ENCODE peak calls at places on chromosomes 6 and 20, in nine cellular contexts. I is AG04450, P is brain microvascular endothelial cell, D is pancreas, N is hepatocyte, V is adrenal gland, A is A549, E is stomach, F is Panc1. O is an unnamed sample.

GRCh38 chr6:133549252-133549925 is 308.2 kb downstream of the EYA4 start:
- DNase-seq in N (no peak), V (no peak), P (no peak), E (no peak), A (no peak), I (no peak), D (no peak), F (no peak), O (no peak)

GRCh38 chr20:56630506-56631317 is 1.6 kb downstream of the TFAP2C start:
- DNase-seq in D (no peak), V (no peak), N (peak; percentile 39), E (no peak), F (no peak), P (no peak), A (no peak), I (no peak), O (no peak)

GRCh38 chr20:47358672-47359532 is 2.4 kb upstream of the ZMYND8 start:
- DNase-seq in F (peak; percentile 64), I (no peak), A (peak; percentile 32), D (peak; percentile 92), N (peak; percentile 92), E (peak; percentile 91), P (peak; percentile 95), V (peak; percentile 95), O (peak; percentile 43)

GRCh38 chr6:122803056-122803695 is 14.1 kb downstream of the SMPDL3A start:
- DNase-seq in D (no peak), F (no peak), I (peak; percentile 79), V (peak; percentile 16), N (no peak), A (no peak), P (peak; percentile 16), E (no peak), O (no peak)

GRCh38 chr6:33744895-33745546 is 1.7 kb downstream of the IP6K3 start:
- DNase-seq in V (no peak), A (no peak), N (peak; percentile 73), D (no peak), I (no peak), E (no peak), F (no peak), P (no peak), O (no peak)

GRCh38 chr6:7050911-7051779 is 56.6 kb upstream of the RREB1 start:
- DNase-seq in P (peak; percentile 82), E (peak; percentile 75), D (peak; percentile 56), F (no peak), N (peak; percentile 82), I (peak; percentile 45), A (no peak), V (peak; percentile 62), O (no peak)

GRCh38 chr6:50600280-50600679 is 113.0 kb upstream of the TFAP2D start:
- DNase-seq in D (no peak), F (no peak), A (no peak), E (no peak), P (no peak), V (no peak), N (no peak), I (no peak), O (no peak)

GRCh38 chr20:36827541-36828279 is 48.2 kb upstream of the TLDC2 start:
- DNase-seq in V (peak; percentile 88), D (no peak), E (no peak), N (no peak), F (no peak), P (no peak), I (no peak), A (no peak), O (no peak)

GRCh38 chr6:30727920-30728605 is 7.9 kb downstream of the TUBB start:
- DNase-seq in P (no peak), I (no peak), N (peak; percentile 59), F (no peak), V (peak; percentile 50), E (no peak), A (no peak), D (no peak), O (no peak)

GRCh38 chr6:157224957-157225574 is 98.3 kb downstream of the TMEM242 start:
- DNase-seq in P (no peak), N (no peak), A (no peak), V (no peak), F (no peak), D (no peak), I (no peak), E (no peak), O (no peak)

GRCh38 chr6:20331625-20332024 is 70.1 kb upstream of the E2F3 start:
- DNase-seq in E (no peak), D (no peak), I (no peak), V (no peak), F (no peak), P (no peak), N (no peak), A (no peak), O (no peak)

GRCh38 chr6:7176208-7176607 is 68.4 kb downstream of the RREB1 start:
- DNase-seq in I (no peak), A (no peak), V (no peak), N (no peak), D (no peak), F (no peak), P (no peak), E (no peak), O (no peak)

GRCh38 chr6:97790926-97791590 is 508.0 kb upstream of the MMS22L start:
- DNase-seq in D (no peak), A (no peak), I (no peak), N (no peak), V (no peak), E (no peak), F (no peak), P (no peak), O (no peak)

GRCh38 chr20:7637184-7637583 is 303.1 kb downstream of the HAO1 start:
- DNase-seq in A (no peak), P (peak; percentile 5), D (no peak), I (no peak), N (no peak), E (no peak), F (no peak), V (no peak), O (no peak)

GRCh38 chr20:63134201-63134612 is 81.7 kb downstream of the YTHDF1 start:
- DNase-seq in P (no peak), V (no peak), N (no peak), F (no peak), I (no peak), E (no peak), A (no peak), D (no peak), O (peak; percentile 21)

GRCh38 chr6:106997392-106998257 is 23.1 kb upstream of the CD24 start:
- DNase-seq in N (peak; percentile 76), F (peak; percentile 42), P (peak; percentile 8), E (peak; percentile 53), I (peak; percentile 23), V (peak; percentile 65), D (peak; percentile 47), A (peak; percentile 49), O (no peak)

GRCh38 chr20:58636983-58637421 is 14.1 kb upstream of the STX16 start:
- DNase-seq in E (no peak), N (no peak), A (no peak), V (no peak), F (no peak), D (no peak), P (no peak), I (no peak), O (no peak)

GRCh38 chr6:79712616-79713015 is 81.5 kb downstream of the SH3BGRL2 start:
- DNase-seq in N (no peak), D (no peak), E (no peak), I (no peak), V (no peak), A (no peak), P (no peak), F (no peak), O (no peak)

GRCh38 chr6:19830171-19830570 is 7.0 kb upstream of the ID4 start:
- DNase-seq in N (peak; percentile 34), E (no peak), D (no peak), I (no peak), F (no peak), A (no peak), V (no peak), P (peak; percentile 65), O (no peak)

GRCh38 chr6:113457751-113458150 is 399.4 kb upstream of the MARCKS start:
- DNase-seq in N (no peak), V (no peak), I (no peak), D (no peak), P (no peak), A (no peak), F (no peak), E (no peak), O (no peak)

GRCh38 chr20:3479759-3480615 is 9.2 kb downstream of the ATRN start:
- DNase-seq in F (no peak), A (no peak), N (no peak), E (no peak), D (no peak), P (no peak), I (no peak), V (no peak), O (no peak)
- H3K27ac ChIP-seq in F (no peak overlapping the region), A (no peak overlapping the region), N (no peak overlapping the region), E (no peak overlapping the region), D (no peak overlapping the region), P (no peak overlapping the region), I (no peak overlapping the region), V (no peak overlapping the region), O (no peak overlapping the region)

GRCh38 chr6:4670295-4670694 is 105.9 kb upstream of the CDYL start:
- DNase-seq in N (no peak), I (no peak), F (no peak), D (no peak), E (no peak), A (no peak), P (no peak), V (no peak), O (peak; percentile 51)
- H3K4me3 ChIP-seq in N (no peak overlapping the region), I (no peak overlapping the region), F (no peak overlapping the region), D (no peak overlapping the region), E (no peak overlapping the region), A (no peak overlapping the region), P (no peak overlapping the region), V (no peak overlapping the region), O (no peak overlapping the region)

DNA sequence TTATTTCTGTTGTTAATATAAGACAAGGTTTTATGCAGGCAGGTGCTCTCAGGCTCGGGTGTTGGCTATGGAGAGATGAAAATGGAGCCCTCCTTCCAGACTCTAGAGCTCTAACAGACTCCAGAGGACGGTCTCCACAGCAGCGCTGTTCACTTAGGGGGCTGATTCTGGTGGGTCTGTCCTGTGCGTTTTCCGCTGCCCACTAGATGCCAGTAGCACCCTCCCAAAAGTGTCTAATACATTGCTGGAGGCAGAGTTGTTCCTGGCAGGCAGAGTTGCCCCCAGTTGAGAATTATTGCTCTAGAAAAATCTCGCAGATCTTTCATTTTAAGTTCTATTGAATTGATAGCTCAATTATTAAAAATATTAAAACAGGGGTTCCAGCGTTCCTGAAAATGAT is 109.9 kb downstream of the MAP3K4 start:
- DNase-seq in V (no peak), I (no peak), A (no peak), P (no peak), N (peak; percentile 14), D (no peak), E (no peak), F (no peak), O (no peak)
- TF ChIP-seq CTCF in V (no peak), I (peak; percentile 39), A (no peak), P (peak; percentile 55), N (peak; percentile 43), D (no peak), E (no peak), F (peak; percentile 39), O (peak; percentile 10)

DNA sequence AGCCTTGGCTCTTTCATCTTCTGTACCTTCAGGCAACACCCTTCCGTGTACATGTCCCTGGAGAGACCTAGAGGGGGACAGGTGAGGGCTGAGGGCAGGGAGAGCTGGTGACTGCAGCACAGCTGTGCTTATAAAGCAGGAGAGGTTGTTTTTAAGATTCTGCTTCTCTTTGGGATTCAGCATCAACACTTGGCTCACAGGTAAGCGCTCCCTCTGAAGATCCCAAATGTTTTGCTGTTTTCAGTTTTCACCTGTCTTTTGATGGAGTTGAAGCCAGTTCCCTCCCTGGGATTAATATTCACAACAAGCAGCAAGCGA is 19.4 kb upstream of the TRAF3IP2 start:
- DNase-seq in P (no peak), D (no peak), I (no peak), N (no peak), E (no peak), F (no peak), A (no peak), V (no peak), O (no peak)
- H3K27ac ChIP-seq in P (no peak overlapping the region), D (no peak overlapping the region), I (no peak overlapping the region), N (no peak overlapping the region), E (peak overlapping the region; percentile 72), F (no peak overlapping the region), A (no peak overlapping the region), V (no peak overlapping the region), O (no peak overlapping the region)